ENCODE peak calls at places on chromosomes 13 and 19, in eight cellular contexts. W is A549, M is Caco-2, S is BE2C, P is IMR-90, G is spleen, E is cardiac muscle cell, L is thoracic aorta. N is an unnamed sample. For H3K4me1 and H3K9me3, the result is how much of the 10 kb centered on the place peaks cover.

GRCh38 chr19:35346193-35347052 is 1.3 kb upstream of the FFAR1 start:
- DNase-seq in W (no peak), M (peak), S (no peak), P (no peak), G (peak), E (no peak), L (no peak), N (peak)

GRCh38 chr13:111948281-111948680 is 118.7 kb upstream of the SOX1 start:
- DNase-seq in W (no peak), M (no peak), S (no peak), P (no peak), G (peak), E (no peak), L (no peak), N (peak)

GRCh38 chr19:46383846-46384245 is 29.5 kb downstream of the CCDC8 start:
- DNase-seq in W (no peak), M (peak), S (no peak), P (no peak), G (peak), E (no peak), L (no peak), N (peak)

GRCh38 chr19:5154129-5154798 is 185.4 kb downstream of the KDM4B start:
- DNase-seq in W (peak), M (peak), S (peak), P (no peak), G (peak), E (peak), L (no peak), N (peak)

GRCh38 chr19:40592170-40592569 is 9.0 kb upstream of the LTBP4 start:
- DNase-seq in W (peak), M (no peak), S (no peak), P (peak), G (no peak), E (peak), L (no peak), N (no peak)

GRCh38 chr13:102770435-102770834 is 3.2 kb downstream of the TEX30 start:
- DNase-seq in W (no peak), M (no peak), S (no peak), P (no peak), G (no peak), E (no peak), L (no peak), N (no peak)

GRCh38 chr13:24228852-24229458 is 68.4 kb downstream of the SPATA13 start:
- DNase-seq in W (peak), M (no peak), S (peak), P (peak), G (no peak), E (peak), L (no peak), N (no peak)

GRCh38 chr19:35155441-35155840 is 906 bp downstream of the FXYD5 start:
- DNase-seq in W (no peak), M (no peak), S (no peak), P (no peak), G (no peak), E (no peak), L (no peak), N (no peak)

GRCh38 chr19:55472463-55472862 is 4.0 kb upstream of the ZNF628 start:
- DNase-seq in W (peak), M (peak), S (no peak), P (peak), G (no peak), E (peak), L (no peak), N (no peak)

GRCh38 chr13:95660981-95661581 is 15.9 kb upstream of the DNAJC3 start:
- DNase-seq in W (peak), M (no peak), S (peak), P (peak), G (no peak), E (peak), L (no peak), N (no peak)

GRCh38 chr13:94090773-94091172 is 388.7 kb downstream of the DCT start:
- DNase-seq in W (no peak), M (no peak), S (no peak), P (peak), G (no peak), E (peak), L (no peak), N (no peak)

GRCh38 chr13:26855071-26855470 is 94.5 kb upstream of the GPR12 start:
- DNase-seq in W (no peak), M (no peak), S (no peak), P (no peak), G (no peak), E (no peak), L (no peak), N (no peak)

GRCh38 chr19:15628236-15629002 is 12.3 kb upstream of the CYP4F3 start:
- DNase-seq in W (no peak), M (no peak), S (no peak), P (no peak), G (no peak), E (no peak), L (no peak), N (no peak)

GRCh38 chr19:11693505-11694499 is 44.9 kb downstream of the ZNF823 start:
- DNase-seq in W (no peak), M (peak), S (peak), P (peak), G (no peak), E (peak), L (no peak), N (no peak)

GRCh38 chr19:48506138-48506733 is 5.4 kb downstream of the LMTK3 start:
- DNase-seq in W (peak), M (no peak), S (no peak), P (peak), G (no peak), E (peak), L (no peak), N (no peak)

GRCh38 chr13:34964558-34964957 is 22.5 kb downstream of the NBEA start:
- DNase-seq in W (no peak), M (no peak), S (no peak), P (no peak), G (no peak), E (no peak), L (no peak), N (no peak)

GRCh38 chr19:18895038-18895827 is 725 bp downstream of the CERS1 start:
- DNase-seq in W (peak), M (peak), S (peak), P (no peak), G (peak), E (peak), L (no peak), N (no peak)

GRCh38 chr19:47105874-47106273 is 7.7 kb downstream of the ZC3H4 start:
- DNase-seq in W (no peak), M (no peak), S (no peak), P (no peak), G (no peak), E (no peak), L (no peak), N (no peak)

GRCh38 chr19:19529783-19530422 is 1.2 kb downstream of the YJEFN3 start:
- DNase-seq in W (no peak), M (no peak), S (no peak), P (no peak), G (no peak), E (no peak), L (no peak), N (no peak)

GRCh38 chr19:30492581-30492980 is 120.4 kb downstream of the ZNF536 start:
- DNase-seq in W (no peak), M (no peak), S (no peak), P (no peak), G (no peak), E (no peak), L (no peak), N (no peak)
- TF ChIP-seq CTCF in W (no peak), M (no peak), S (no peak), P (no peak), G (no peak), E (no peak), L (no peak), N (no peak)

DNA sequence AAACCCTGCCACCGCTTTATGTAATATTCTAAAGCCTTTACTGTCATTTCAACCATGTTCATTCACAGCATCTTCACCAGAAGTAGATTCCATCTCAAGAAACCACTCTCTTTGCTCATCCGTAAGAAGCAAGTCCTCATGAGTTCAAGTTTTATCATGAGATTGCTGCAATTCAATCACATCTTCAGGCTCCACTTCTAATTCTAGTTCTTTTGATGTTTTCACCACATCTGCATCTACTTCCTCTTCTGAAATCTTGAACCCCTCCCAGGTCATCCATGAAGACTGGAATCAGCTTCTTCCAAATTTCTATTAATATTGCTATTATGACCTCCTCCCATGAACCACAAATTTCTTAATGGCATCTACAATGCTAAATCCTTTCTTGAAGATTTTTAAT is 83.9 kb downstream of the FOXO1 start:
- DNase-seq in W (no peak), M (no peak), S (no peak), P (no peak), G (no peak), E (no peak), L (no peak), N (no peak)
- H3K4me1 ChIP-seq in W (under half), M (under half), S (under half), P (under half), G (half or more), E (under half), L (half or more), N (under half)

DNA sequence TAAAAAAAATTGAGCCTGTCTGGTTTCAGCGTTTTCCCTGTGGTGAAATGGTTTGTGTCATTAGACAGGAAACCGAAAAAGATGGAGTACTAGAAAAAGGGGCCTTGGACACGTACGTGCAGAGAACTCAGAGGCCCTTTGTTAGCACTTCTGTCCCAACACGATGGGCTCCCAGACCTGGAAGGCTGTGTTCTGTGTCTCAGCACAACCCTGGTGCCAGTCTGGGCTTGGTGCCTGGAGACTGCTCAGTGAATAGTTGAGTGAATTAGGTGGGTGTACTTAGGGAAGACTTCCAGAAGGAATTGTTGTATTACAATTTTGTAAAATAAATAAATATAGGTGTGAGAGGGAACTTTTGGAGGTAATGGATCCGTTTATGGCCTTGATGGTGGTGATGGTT is 8.7 kb downstream of the ZNF71 start:
- DNase-seq in W (no peak), M (no peak), S (no peak), P (peak), G (no peak), E (no peak), L (no peak), N (no peak)
- H3K9me3 ChIP-seq in W (half or more), M (under half), S (under half), P (half or more), G (half or more), E (under half), L (half or more), N (under half)

DNA sequence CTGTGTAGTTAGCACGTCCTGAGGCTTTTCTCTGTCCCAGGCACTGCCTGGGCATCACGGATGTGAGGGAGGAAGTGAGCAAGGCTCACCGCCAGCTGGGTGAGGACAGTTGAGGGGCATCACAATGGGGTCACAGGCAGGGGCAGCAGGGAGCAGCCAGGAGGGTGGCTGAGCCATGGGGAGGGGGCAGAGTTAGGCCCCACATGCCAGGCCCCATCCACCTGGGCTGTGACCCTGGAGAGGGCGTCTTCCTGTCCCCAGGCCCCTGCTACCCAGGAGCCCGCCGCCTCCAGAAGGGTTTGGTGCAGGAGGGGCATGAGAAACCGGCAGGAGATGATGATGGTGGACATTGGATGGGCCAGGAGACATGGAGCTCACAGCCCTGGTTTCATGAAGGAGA is 56.8 kb upstream of the F7 start:
- DNase-seq in W (no peak), M (no peak), S (peak), P (no peak), G (peak), E (no peak), L (no peak), N (no peak)
- TF ChIP-seq CTCF in W (no peak), M (no peak), S (no peak), P (no peak), G (no peak), E (no peak), L (no peak), N (no peak)

DNA sequence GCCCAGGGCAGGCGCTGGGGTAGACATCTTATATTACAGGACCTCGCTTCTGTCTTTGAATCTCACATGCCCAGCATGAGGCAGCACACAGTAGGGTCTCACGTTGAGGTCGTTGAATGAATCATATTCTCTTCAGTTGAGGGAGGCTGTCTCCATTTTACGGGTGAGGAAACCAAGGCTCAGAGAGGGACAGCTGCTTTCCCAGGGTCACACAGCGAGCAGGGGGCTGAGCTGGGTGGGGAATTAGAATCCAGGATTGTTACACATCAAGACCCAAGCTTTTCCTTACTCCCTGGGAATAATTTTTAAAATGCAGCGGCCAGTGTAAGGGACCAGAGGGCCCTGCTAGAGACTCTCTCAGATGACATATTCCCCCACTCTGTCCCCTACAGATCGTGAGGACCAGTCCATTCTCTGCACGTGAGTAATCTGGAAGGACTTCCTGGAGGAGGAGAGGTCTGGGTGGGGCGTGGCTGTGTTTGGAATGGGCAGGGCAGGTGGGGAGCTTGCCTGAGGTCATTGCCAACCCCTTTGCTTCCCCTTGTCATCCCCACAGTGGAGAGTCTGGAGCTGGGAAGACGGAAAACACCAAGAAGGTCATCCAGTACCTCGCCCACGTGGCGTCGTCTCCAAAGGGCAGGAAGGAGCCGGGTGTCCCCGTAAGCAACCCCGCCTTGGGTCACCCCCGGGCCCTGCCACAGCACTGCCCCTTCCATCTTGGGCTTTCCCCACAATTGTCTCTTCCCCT is 19.4 kb downstream of the MYH14 start:
- DNase-seq in W (no peak), M (no peak), S (no peak), P (no peak), G (no peak), E (no peak), L (no peak), N (no peak)
- H3K4me1 ChIP-seq in W (under half), M (under half), S (under half), P (under half), G (under half), E (under half), L (under half), N (under half)

N was measured in upper lobe of right lung.